ENCODE peak calls at places on chromosomes 3 and 15, in eight cellular contexts. N is fibroblast of mammary gland; X is activated CD4-positive, alpha-beta T cell treated with anti-CD3 and anti-CD28 coated beads, Interleukin-2, amount 50 U/mL, for 24 hours; F is KBM-7; Q is HEK293T; V is stimulated activated CD4-positive, alpha-beta T cell treated with anti-CD3 and anti-CD28 coated beads, Interleukin-15, amount 100 ng/mL, for 1 hour; G is MCF 10A; S is pancreas. Y is an unnamed sample.

GRCh38 chr3:101950985-101951733 is 101.8 kb downstream of the NFKBIZ start:
- DNase-seq in N (no peak), X (no peak), F (no peak), Q (no peak), V (no peak), G (no peak), S (no peak), Y (no peak)

GRCh38 chr15:85520650-85521049 is 140.2 kb downstream of the AKAP13 start:
- DNase-seq in N (no peak), X (no peak), F (no peak), Q (no peak), V (no peak), G (no peak), S (no peak), Y (no peak)

GRCh38 chr3:106121491-106122289 is 252.9 kb upstream of the CBLB start:
- DNase-seq in N (no peak), X (no peak), F (no peak), Q (no peak), V (no peak), G (no peak), S (no peak), Y (no peak)

GRCh38 chr3:78690806-78691205 is 1077.0 kb downstream of the ROBO1 start:
- DNase-seq in N (peak), X (no peak), F (no peak), Q (no peak), V (no peak), G (no peak), S (no peak), Y (no peak)

GRCh38 chr3:83928391-83928790 is 1030.4 kb upstream of the CADM2 start:
- DNase-seq in N (peak), X (no peak), F (peak), Q (peak), V (no peak), G (peak), S (no peak), Y (no peak)

GRCh38 chr3:72177075-72178050 is 392.4 kb upstream of the PROK2 start:
- DNase-seq in N (peak), X (no peak), F (peak), Q (no peak), V (no peak), G (peak), S (no peak), Y (no peak)

GRCh38 chr3:8767667-8768363 is 1.6 kb downstream of the OXTR start:
- DNase-seq in N (no peak), X (no peak), F (no peak), Q (no peak), V (no peak), G (peak), S (peak), Y (no peak)

GRCh38 chr3:71062037-71062919 is 521.2 kb downstream of the FOXP1 start:
- DNase-seq in N (peak), X (no peak), F (no peak), Q (no peak), V (no peak), G (peak), S (no peak), Y (no peak)

GRCh38 chr3:124395165-124395564 is 335.1 kb upstream of the UMPS start:
- DNase-seq in N (no peak), X (no peak), F (no peak), Q (no peak), V (no peak), G (no peak), S (no peak), Y (no peak)

GRCh38 chr15:73631915-73632669 is 1.1 kb downstream of the NPTN start:
- DNase-seq in N (peak), X (no peak), F (peak), Q (peak), V (no peak), G (peak), S (no peak), Y (no peak)

GRCh38 chr3:30198162-30198561 is 408.2 kb upstream of the TGFBR2 start:
- DNase-seq in N (peak), X (no peak), F (peak), Q (no peak), V (no peak), G (no peak), S (no peak), Y (no peak)

Y was measured in activated naive CD4-positive, alpha-beta T cell treated with anti-CD3 and anti-CD28 coated beads, Interleukin-2, amount 50 U/mL, for 72 hours.